ENCODE peak calls at places on chromosomes 6 and 20, in four cellular contexts. N, P, Y and C are unnamed samples.

GRCh38 chr6:99013145-99013544 is 65.4 kb upstream of the FBXL4 start:
- DNase-seq in N (peak; percentile 6), P (peak; percentile 97), Y (no peak), C (no peak)

GRCh38 chr6:27188206-27188884 is 59.2 kb upstream of the PRSS16 start:
- DNase-seq in N (peak; percentile 73), P (peak; percentile 84), Y (peak; percentile 81), C (peak; percentile 84)

GRCh38 chr6:8707956-8708772 is 272.8 kb upstream of the SLC35B3 start:
- DNase-seq in N (no peak), P (no peak), Y (peak; percentile 46), C (peak; percentile 12)

GRCh38 chr20:59818911-59819310 is 114.5 kb downstream of the SYCP2 start:
- DNase-seq in N (no peak), P (no peak), Y (no peak), C (no peak)

GRCh38 chr6:44073612-44074382 is 53.5 kb downstream of the MRPL14 start:
- DNase-seq in N (peak; percentile 42), P (no peak), Y (peak; percentile 74), C (no peak)

GRCh38 chr6:7165736-7166296 is 58.1 kb downstream of the RREB1 start:
- DNase-seq in N (no peak), P (no peak), Y (no peak), C (no peak)

GRCh38 chr6:2596222-2596621 is 154.5 kb downstream of the MYLK4 start:
- DNase-seq in N (no peak), P (no peak), Y (peak; percentile 71), C (no peak)

GRCh38 chr20:37223053-37223452 is 38.6 kb downstream of the GHRH start:
- DNase-seq in N (peak; percentile 53), P (peak; percentile 95), Y (no peak), C (no peak)

GRCh38 chr6:165060636-165061190 is 248.7 kb downstream of the C6orf118 start:
- DNase-seq in N (peak; percentile 82), P (no peak), Y (no peak), C (no peak)

GRCh38 chr6:7590918-7591302 is 912 bp downstream of the SNRNP48 start:
- DNase-seq in N (no peak), P (peak; percentile 23), Y (no peak), C (no peak)

GRCh38 chr20:38175221-38176030 is 10.4 kb upstream of the TGM2 start:
- DNase-seq in N (no peak), P (no peak), Y (no peak), C (no peak)

GRCh38 chr6:26322645-26323482 is 42.1 kb upstream of the BTN3A2 start:
- DNase-seq in N (peak; percentile 80), P (peak; percentile 96), Y (peak; percentile 81), C (no peak)

GRCh38 chr6:125940691-125941090 is 15.9 kb upstream of the HINT3 start:
- DNase-seq in N (peak; percentile 59), P (peak; percentile 32), Y (no peak), C (no peak)

GRCh38 chr20:5150226-5151076 is 23.6 kb downstream of the CDS2 start:
- DNase-seq in N (no peak), P (peak; percentile 58), Y (no peak), C (no peak)

GRCh38 chr6:168416531-168416930 is 24.5 kb upstream of the SMOC2 start:
- DNase-seq in N (no peak), P (no peak), Y (peak; percentile 23), C (no peak)

GRCh38 chr6:109687271-109687721 is 3.7 kb downstream of the AK9 start:
- DNase-seq in N (no peak), P (peak; percentile 96), Y (no peak), C (no peak)

GRCh38 chr6:142943746-142944125 is 1.2 kb downstream of the HIVEP2 start:
- DNase-seq in N (no peak), P (peak; percentile 48), Y (peak; percentile 53), C (peak; percentile 2)

GRCh38 chr20:11457476-11457875 is 460.2 kb upstream of the BTBD3 start:
- DNase-seq in N (no peak), P (no peak), Y (no peak), C (no peak)

GRCh38 chr6:128394171-128394570 is 126.2 kb downstream of the PTPRK start:
- DNase-seq in N (no peak), P (peak; percentile 44), Y (no peak), C (no peak)

GRCh38 chr6:122615409-122615808 is 5.2 kb downstream of the PKIB start:
- DNase-seq in N (no peak), P (no peak), Y (no peak), C (no peak)

GRCh38 chr6:105763866-105764265 is 322.3 kb upstream of the PRDM1 start:
- DNase-seq in N (no peak), P (no peak), Y (no peak), C (no peak)

GRCh38 chr6:42599558-42599957 is 35.7 kb downstream of the UBR2 start:
- DNase-seq in N (no peak), P (no peak), Y (no peak), C (no peak)

GRCh38 chr6:158207452-158207788 is 39.3 kb downstream of the GTF2H5 start:
- DNase-seq in N (peak; percentile 84), P (peak; percentile 48), Y (no peak), C (no peak)

GRCh38 chr6:35611235-35611634 is 77.5 kb downstream of the FKBP5 start:
- DNase-seq in N (no peak), P (peak; percentile 60), Y (no peak), C (no peak)

GRCh38 chr6:46113370-46113769 is 16.4 kb upstream of the ENPP4 start:
- DNase-seq in N (no peak), P (no peak), Y (peak; percentile 45), C (no peak)

GRCh38 chr6:48834706-48835105 is 628.3 kb downstream of the MMUT start:
- DNase-seq in N (no peak), P (peak; percentile 31), Y (no peak), C (no peak)

GRCh38 chr6:104958178-104958520 is 1.2 kb downstream of the LIN28B start:
- DNase-seq in N (no peak), P (no peak), Y (no peak), C (no peak)

GRCh38 chr20:36624068-36624813 is 18.7 kb downstream of the RAB5IF start:
- DNase-seq in N (no peak), P (no peak), Y (no peak), C (no peak)

GRCh38 chr20:10761232-10761631 is 87.4 kb upstream of the JAG1 start:
- DNase-seq in N (peak; percentile 19), P (peak; percentile 89), Y (no peak), C (no peak)

GRCh38 chr20:31593221-31594001 is 11.7 kb upstream of the ID1 start:
- DNase-seq in N (peak; percentile 97), P (peak; percentile 89), Y (no peak), C (no peak)

GRCh38 chr20:61633004-61633403 is 380.9 kb downstream of the CDH4 start:
- DNase-seq in N (no peak), P (no peak), Y (no peak), C (no peak)

GRCh38 chr6:47512872-47513271 is 35.3 kb downstream of the CD2AP start:
- DNase-seq in N (no peak), P (no peak), Y (no peak), C (no peak)

GRCh38 chr6:33252758-33253157 is 18.9 kb downstream of the VPS52 start:
- DNase-seq in N (no peak), P (no peak), Y (no peak), C (no peak)

GRCh38 chr6:12585497-12585958 is 131.0 kb upstream of the PHACTR1 start:
- DNase-seq in N (no peak), P (peak; percentile 19), Y (no peak), C (no peak)

GRCh38 chr6:137070303-137070702 is 25.5 kb upstream of the IL20RA start:
- DNase-seq in N (no peak), P (no peak), Y (no peak), C (no peak)

GRCh38 chr6:144689503-144690040 is 404.4 kb downstream of the UTRN start:
- DNase-seq in N (peak; percentile 51), P (no peak), Y (no peak), C (no peak)

GRCh38 chr6:125780540-125781306 is 10.0 kb upstream of the NCOA7 start:
- DNase-seq in N (peak; percentile 45), P (peak; percentile 78), Y (peak; percentile 55), C (peak; percentile 30)

DNA sequence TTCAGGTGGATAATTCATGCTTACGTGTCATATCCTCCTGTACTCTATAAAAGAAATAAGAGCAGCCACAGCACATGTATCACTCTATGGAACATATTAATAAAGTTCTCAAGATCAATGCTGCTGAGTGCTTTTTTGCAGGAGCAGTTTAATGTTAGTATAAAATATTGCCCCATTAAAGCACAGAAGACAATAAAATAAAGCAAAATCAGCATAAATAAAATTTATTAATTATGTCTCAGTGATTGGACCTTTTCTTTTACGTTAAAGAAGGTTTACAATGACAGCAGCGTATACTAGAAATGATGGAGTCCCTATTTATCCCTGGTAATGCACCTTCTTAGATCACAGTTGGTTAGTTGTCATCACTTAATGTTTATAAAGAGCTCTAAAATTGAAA is 517.7 kb downstream of the EYS start:
- DNase-seq in N (no peak), P (no peak), Y (no peak), C (no peak)
- H4K91ac ChIP-seq in N (no peak overlapping the region), P (no peak overlapping the region), Y (no peak overlapping the region), C (no peak overlapping the region)

GRCh38 chr20:32970973-32971300 is 33.3 kb downstream of the SUN5 start:
- DNase-seq in N (no peak), P (no peak), Y (peak; percentile 43), C (no peak)
- H3K14ac ChIP-seq in N (no peak overlapping the region), P (no peak overlapping the region), Y (peak overlapping the region; percentile 73), C (peak overlapping the region; percentile 12)

GRCh38 chr20:3980260-3981131 is 34.9 kb downstream of the RNF24 start:
- DNase-seq in N (no peak), P (peak; percentile 73), Y (no peak), C (no peak)
- H4K91ac ChIP-seq in N (no peak overlapping the region), P (peak overlapping the region; percentile 26), Y (no peak overlapping the region), C (no peak overlapping the region)

DNA sequence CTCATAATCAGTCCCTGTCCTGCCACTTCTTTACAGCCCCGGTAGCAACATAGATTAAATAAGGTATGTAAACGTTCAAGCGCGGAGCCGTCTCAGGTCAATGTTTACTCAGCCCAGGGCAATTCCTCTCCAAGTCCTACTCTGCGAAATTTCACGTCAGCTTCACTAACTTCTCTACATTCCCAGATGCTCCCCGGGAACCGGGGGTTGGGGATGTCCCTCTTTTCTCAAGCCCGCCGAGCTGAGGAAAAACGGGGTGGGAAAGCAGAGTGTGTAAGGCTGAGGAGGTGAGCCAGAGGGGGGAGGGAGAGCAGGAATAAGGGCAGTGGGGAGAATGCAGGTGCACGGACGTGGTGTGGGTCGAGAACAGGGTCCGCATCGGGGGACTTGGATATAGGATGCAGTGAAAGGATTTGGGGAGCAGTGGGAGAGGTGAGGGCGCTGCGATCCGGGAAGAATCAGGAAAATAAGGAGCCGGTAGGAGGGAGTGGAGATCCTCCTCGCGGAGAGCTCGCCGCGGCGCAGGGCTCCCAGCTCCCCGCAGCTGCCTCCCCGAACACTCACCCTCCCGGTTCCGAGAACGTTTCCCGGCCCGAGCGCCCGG is 469 bp upstream of the TP53INP2 start:
- DNase-seq in N (peak; percentile 64), P (peak; percentile 37), Y (no peak), C (no peak)
- H3K14ac ChIP-seq in N (peak overlapping the region; percentile 88), P (peak overlapping the region; percentile 85), Y (peak overlapping the region; percentile 82), C (no peak overlapping the region)

GRCh38 chr20:33042430-33042829 is 11.0 kb downstream of the BPIFB6 start:
- DNase-seq in N (no peak), P (no peak), Y (no peak), C (no peak)
- H4K91ac ChIP-seq in N (no peak overlapping the region), P (no peak overlapping the region), Y (no peak overlapping the region), C (no peak overlapping the region)